ENCODE peak calls at places on chromosomes 7 and 10, in four cellular contexts. One of them, this sample, is unnamed. For H3K27me3, the result is how much of the 10 kb centered on the place peaks cover.

GRCh38 chr10:12103743-12104142 is 25.7 kb upstream of the SEC61A2 start:
- DNase-seq in Peyer's patch: no peak
- DNase-seq in kidney epithelial cell: no peak
- DNase-seq in psoas muscle: no peak
- DNase-seq in this sample: no peak

GRCh38 chr10:18400911-18401260 is 250.5 kb downstream of the NSUN6 start:
- DNase-seq in Peyer's patch: no peak
- DNase-seq in kidney epithelial cell: no peak
- DNase-seq in psoas muscle: no peak
- DNase-seq in this sample: no peak

GRCh38 chr10:30639946-30640786 is 10.6 kb upstream of the LYZL2 start:
- DNase-seq in Peyer's patch: no peak
- DNase-seq in kidney epithelial cell: peak
- DNase-seq in psoas muscle: no peak
- DNase-seq in this sample: no peak

GRCh38 chr7:142030294-142030693 is 34.6 kb downstream of the MGAM start:
- DNase-seq in Peyer's patch: no peak
- DNase-seq in kidney epithelial cell: no peak
- DNase-seq in psoas muscle: no peak
- DNase-seq in this sample: no peak

GRCh38 chr7:98362517-98362916 is 38.4 kb downstream of the BAIAP2L1 start:
- DNase-seq in Peyer's patch: no peak
- DNase-seq in kidney epithelial cell: no peak
- DNase-seq in psoas muscle: no peak
- DNase-seq in this sample: no peak

GRCh38 chr10:50316695-50317648 is 65.7 kb upstream of the ASAH2 start:
- DNase-seq in Peyer's patch: no peak
- DNase-seq in kidney epithelial cell: no peak
- DNase-seq in psoas muscle: no peak
- DNase-seq in this sample: no peak

GRCh38 chr10:97771055-97771811 is 566 bp downstream of the SFRP5 start:
- DNase-seq in Peyer's patch: no peak
- DNase-seq in kidney epithelial cell: no peak
- DNase-seq in psoas muscle: no peak
- DNase-seq in this sample: no peak

GRCh38 chr10:71635867-71636266 is 83.7 kb downstream of the C10orf105 start:
- DNase-seq in Peyer's patch: no peak
- DNase-seq in kidney epithelial cell: no peak
- DNase-seq in psoas muscle: no peak
- DNase-seq in this sample: no peak

GRCh38 chr10:128934492-128934891 is 532.5 kb upstream of the MGMT start:
- DNase-seq in Peyer's patch: no peak
- DNase-seq in kidney epithelial cell: no peak
- DNase-seq in psoas muscle: no peak
- DNase-seq in this sample: no peak

DNA sequence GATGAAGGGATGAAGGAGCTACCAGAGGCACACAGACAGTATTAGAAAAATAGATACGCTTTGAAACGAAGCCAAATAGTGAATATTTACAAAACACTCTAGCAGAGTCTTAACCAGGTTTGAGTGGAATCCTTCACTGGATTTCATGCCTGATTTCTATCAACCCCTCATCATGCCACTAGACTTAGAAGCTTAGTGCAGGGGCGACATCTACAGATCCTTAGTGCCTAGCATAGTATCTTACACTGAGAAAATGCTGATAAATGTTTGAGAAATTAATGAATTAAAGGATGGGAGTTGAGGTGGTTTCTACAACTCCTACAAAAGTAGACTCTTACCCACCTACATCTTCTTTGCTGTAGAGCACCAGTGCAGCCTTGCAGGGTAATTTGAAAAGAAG is 54.7 kb upstream of the CCNJ start:
- DNase-seq in Peyer's patch: no peak
- DNase-seq in kidney epithelial cell: no peak
- DNase-seq in psoas muscle: no peak
- DNase-seq in this sample: no peak
- TF ChIP-seq CTCF in Peyer's patch: no peak
- TF ChIP-seq CTCF in kidney epithelial cell: no peak
- TF ChIP-seq CTCF in psoas muscle: no peak
- TF ChIP-seq CTCF in this sample: no peak

DNA sequence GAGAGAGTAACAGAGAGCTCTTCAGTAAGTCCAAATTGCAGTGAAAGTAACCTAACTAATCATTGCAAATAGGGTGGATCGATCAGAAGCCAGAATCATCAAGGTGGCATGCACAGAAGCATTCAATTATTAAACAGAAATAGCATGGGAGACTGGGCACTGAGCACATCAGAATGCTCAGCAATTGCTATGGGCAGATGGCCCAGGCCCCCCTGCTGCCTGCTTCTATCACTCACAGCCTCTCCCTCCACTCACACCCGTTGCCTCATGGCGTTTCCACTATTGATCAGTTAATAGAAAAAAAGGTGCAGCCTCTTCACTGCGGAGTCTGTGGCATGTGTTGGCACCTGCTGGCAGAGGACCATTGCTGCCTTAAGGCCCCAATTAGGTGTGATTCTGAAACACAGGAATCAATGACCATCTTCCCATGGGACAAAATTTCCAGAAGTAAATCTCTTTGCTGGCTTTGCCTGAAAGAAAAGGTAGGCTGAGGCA is 11.2 kb upstream of the HTR5A start:
- DNase-seq in Peyer's patch: no peak
- DNase-seq in kidney epithelial cell: no peak
- DNase-seq in psoas muscle: no peak
- DNase-seq in this sample: no peak
- H3K27me3 ChIP-seq in Peyer's patch: under half
- H3K27me3 ChIP-seq in kidney epithelial cell: under half
- H3K27me3 ChIP-seq in psoas muscle: under half
- H3K27me3 ChIP-seq in this sample: under half

GRCh38 chr7:50725774-50726173 is 56.9 kb downstream of the GRB10 start:
- DNase-seq in Peyer's patch: no peak
- DNase-seq in kidney epithelial cell: no peak
- DNase-seq in psoas muscle: no peak
- DNase-seq in this sample: no peak

GRCh38 chr7:50727711-50728110 is 55.0 kb downstream of the GRB10 start:
- DNase-seq in Peyer's patch: no peak
- DNase-seq in kidney epithelial cell: no peak
- DNase-seq in psoas muscle: no peak
- DNase-seq in this sample: no peak

GRCh38 chr7:50727072-50727471 is 55.6 kb downstream of the GRB10 start:
- DNase-seq in Peyer's patch: no peak
- DNase-seq in kidney epithelial cell: no peak
- DNase-seq in psoas muscle: no peak
- DNase-seq in this sample: no peak

GRCh38 chr7:50729962-50730361 is 52.7 kb downstream of the GRB10 start:
- DNase-seq in Peyer's patch: no peak
- DNase-seq in kidney epithelial cell: no peak
- DNase-seq in psoas muscle: no peak
- DNase-seq in this sample: no peak

GRCh38 chr7:50728184-50728583 is 54.5 kb downstream of the GRB10 start:
- DNase-seq in Peyer's patch: no peak
- DNase-seq in kidney epithelial cell: no peak
- DNase-seq in psoas muscle: no peak
- DNase-seq in this sample: no peak
- TF ChIP-seq CTCF in Peyer's patch: no peak
- TF ChIP-seq CTCF in kidney epithelial cell: no peak
- TF ChIP-seq CTCF in psoas muscle: no peak
- TF ChIP-seq CTCF in this sample: no peak

GRCh38 chr10:129969528-129970264 is 5.6 kb upstream of the EBF3 start:
- DNase-seq in Peyer's patch: no peak
- DNase-seq in kidney epithelial cell: no peak
- DNase-seq in psoas muscle: no peak
- DNase-seq in this sample: no peak

GRCh38 chr10:129967579-129968019 is 3.5 kb upstream of the EBF3 start:
- DNase-seq in Peyer's patch: no peak
- DNase-seq in kidney epithelial cell: no peak
- DNase-seq in psoas muscle: no peak
- DNase-seq in this sample: no peak

GRCh38 chr10:129966831-129967578 is 2.9 kb upstream of the EBF3 start:
- DNase-seq in Peyer's patch: no peak
- DNase-seq in kidney epithelial cell: no peak
- DNase-seq in psoas muscle: peak
- DNase-seq in this sample: no peak

GRCh38 chr10:129968937-129969527 is 5.0 kb upstream of the EBF3 start:
- DNase-seq in Peyer's patch: no peak
- DNase-seq in kidney epithelial cell: no peak
- DNase-seq in psoas muscle: peak
- DNase-seq in this sample: no peak

GRCh38 chr10:129968020-129968861 is 4.2 kb upstream of the EBF3 start:
- DNase-seq in Peyer's patch: no peak
- DNase-seq in kidney epithelial cell: no peak
- DNase-seq in psoas muscle: peak
- DNase-seq in this sample: no peak
- H3K27me3 ChIP-seq in Peyer's patch: half or more
- H3K27me3 ChIP-seq in kidney epithelial cell: half or more
- H3K27me3 ChIP-seq in psoas muscle: under half
- H3K27me3 ChIP-seq in this sample: half or more

DNA sequence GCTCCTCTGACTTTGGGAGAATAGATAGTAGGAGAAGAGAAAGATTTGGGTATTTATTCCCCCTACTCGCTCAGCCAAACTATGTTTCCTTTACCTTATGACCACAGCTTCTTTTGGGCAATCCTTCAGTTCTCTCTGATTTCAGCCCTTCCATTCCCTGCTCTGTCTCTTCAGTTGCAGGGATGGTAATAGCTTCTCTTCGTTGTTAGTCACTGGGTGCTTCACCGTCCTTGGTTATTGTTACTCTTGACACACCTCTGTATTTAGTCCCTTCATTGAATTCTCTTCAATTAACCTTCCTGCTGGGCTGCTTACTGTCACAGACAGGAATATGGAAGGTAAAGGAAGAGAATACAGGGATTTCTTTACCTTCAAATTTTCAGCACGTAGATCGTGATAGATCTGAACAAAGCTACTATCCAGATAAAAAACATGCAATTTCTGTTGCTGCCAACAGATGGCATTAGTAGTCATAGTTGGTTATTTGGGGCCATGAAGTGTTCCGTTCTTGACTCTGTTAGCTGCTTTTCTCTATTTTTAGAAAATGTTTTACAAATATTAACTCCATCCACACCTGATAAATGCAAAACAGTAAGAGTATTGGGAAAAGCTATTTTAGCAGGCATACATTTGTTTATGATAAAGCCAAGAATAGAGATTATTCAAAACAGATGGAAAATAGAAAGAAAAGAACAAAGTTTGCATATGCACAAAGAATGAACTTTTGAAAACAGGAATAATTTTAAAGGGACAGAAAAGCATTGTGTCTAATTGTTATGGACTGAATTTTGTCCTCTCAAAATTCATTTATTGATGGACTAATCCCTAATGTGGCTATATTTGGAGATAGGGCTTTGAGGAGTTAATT is 14.0 kb upstream of the PTTG1IP2 start:
- DNase-seq in Peyer's patch: no peak
- DNase-seq in kidney epithelial cell: peak
- DNase-seq in psoas muscle: no peak
- DNase-seq in this sample: no peak
- TF ChIP-seq CTCF in Peyer's patch: peak
- TF ChIP-seq CTCF in kidney epithelial cell: peak
- TF ChIP-seq CTCF in psoas muscle: peak
- TF ChIP-seq CTCF in this sample: peak

GRCh38 chr7:73645643-73646182 is 21.4 kb upstream of the MLXIPL start:
- DNase-seq in Peyer's patch: no peak
- DNase-seq in kidney epithelial cell: no peak
- DNase-seq in psoas muscle: no peak
- DNase-seq in this sample: no peak
- H3K27me3 ChIP-seq in Peyer's patch: under half
- H3K27me3 ChIP-seq in kidney epithelial cell: half or more
- H3K27me3 ChIP-seq in psoas muscle: under half
- H3K27me3 ChIP-seq in this sample: under half

GRCh38 chr7:77453531-77453930 is 37.4 kb upstream of the GSAP start:
- DNase-seq in Peyer's patch: no peak
- DNase-seq in kidney epithelial cell: no peak
- DNase-seq in psoas muscle: no peak
- DNase-seq in this sample: no peak
- TF ChIP-seq CTCF in Peyer's patch: no peak
- TF ChIP-seq CTCF in kidney epithelial cell: no peak
- TF ChIP-seq CTCF in psoas muscle: no peak
- TF ChIP-seq CTCF in this sample: no peak

GRCh38 chr10:86366033-86366901 is at the start of gene GRID1:
- DNase-seq in Peyer's patch: no peak
- DNase-seq in kidney epithelial cell: no peak
- DNase-seq in psoas muscle: peak
- DNase-seq in this sample: no peak
- H3K27me3 ChIP-seq in Peyer's patch: under half
- H3K27me3 ChIP-seq in kidney epithelial cell: half or more
- H3K27me3 ChIP-seq in psoas muscle: under half
- H3K27me3 ChIP-seq in this sample: half or more

This sample was measured in CD4-positive, alpha-beta T cell.